ENCODE peak calls at places on chromosomes 6 and 20, in nine cellular contexts. U, M, C, Q, S, W, Z, B and X are unnamed samples.
A peak's percentile ranks its signal among the peaks of the same experiment; 100 is the strongest.

GRCh38 chr6:37347177-37348145 is 6.3 kb upstream of the RNF8 start:
- DNase-seq in M (no peak), Q (no peak), B (no peak), C (no peak), S (no peak), U (no peak), W (no peak), Z (no peak), X (no peak)

GRCh38 chr6:79946773-79947190 is 571 bp downstream of the ELOVL4 start:
- DNase-seq in Q (no peak), B (no peak), W (no peak), Z (no peak), S (peak; percentile 61), M (no peak), U (no peak), C (no peak), X (no peak)

GRCh38 chr6:151493495-151494234 is at the start of gene CCDC170:
- DNase-seq in C (no peak), S (no peak), Z (no peak), W (peak; percentile 31), Q (no peak), M (peak; percentile 61), U (no peak), B (no peak), X (no peak)

GRCh38 chr20:35568645-35569044 is 26.8 kb downstream of the ERGIC3 start:
- DNase-seq in B (peak; percentile 16), Z (no peak), U (no peak), M (peak; percentile 78), S (no peak), W (no peak), Q (no peak), C (peak; percentile 27), X (no peak)

GRCh38 chr20:20303742-20304141 is 64.2 kb upstream of the INSM1 start:
- DNase-seq in Z (no peak), Q (no peak), C (no peak), M (no peak), S (no peak), W (no peak), B (no peak), U (no peak), X (no peak)

GRCh38 chr20:39897058-39897457 is 792.0 kb downstream of the MAFB start:
- DNase-seq in W (no peak), Q (no peak), M (no peak), Z (no peak), C (no peak), U (no peak), B (no peak), S (no peak), X (no peak)

GRCh38 chr6:29531668-29532067 is 27.9 kb downstream of the UBD start:
- DNase-seq in U (no peak), Z (no peak), C (no peak), Q (no peak), M (no peak), W (no peak), S (no peak), B (no peak), X (peak; percentile 85)

GRCh38 chr6:154736613-154737259 is 3.5 kb downstream of the SCAF8 start:
- DNase-seq in C (no peak), W (no peak), U (no peak), Z (no peak), B (no peak), Q (no peak), M (no peak), S (no peak), X (no peak)

GRCh38 chr20:47950103-47950502 is 164.8 kb upstream of the SULF2 start:
- DNase-seq in W (no peak), S (no peak), Q (no peak), Z (no peak), U (no peak), M (no peak), B (no peak), C (no peak), X (no peak)

GRCh38 chr6:107736713-107737396 is 87.3 kb downstream of the SCML4 start:
- DNase-seq in U (no peak), C (no peak), Z (no peak), Q (no peak), B (no peak), M (no peak), W (no peak), S (no peak), X (peak; percentile 75)

GRCh38 chr20:58891686-58892125 is 39.2 kb downstream of the GNAS start:
- DNase-seq in U (no peak), C (peak; percentile 36), M (no peak), Q (no peak), B (no peak), Z (no peak), S (peak; percentile 70), W (peak; percentile 37), X (no peak)

GRCh38 chr6:159313023-159313422 is 143.8 kb downstream of the FNDC1 start:
- DNase-seq in B (no peak), Z (no peak), W (no peak), U (no peak), S (no peak), C (no peak), M (no peak), Q (no peak), X (peak; percentile 82)

GRCh38 chr20:44218441-44218840 is 7.9 kb upstream of the OSER1 start:
- DNase-seq in Q (no peak), Z (no peak), B (no peak), M (no peak), C (no peak), W (no peak), S (no peak), U (no peak), X (no peak)

GRCh38 chr6:40543133-40543532 is 44.0 kb downstream of the LRFN2 start:
- DNase-seq in B (no peak), U (no peak), C (no peak), Q (no peak), Z (no peak), M (no peak), S (no peak), W (no peak), X (no peak)

GRCh38 chr6:22748681-22749080 is 179.3 kb downstream of the HDGFL1 start:
- DNase-seq in C (no peak), M (no peak), W (no peak), B (no peak), Z (no peak), S (no peak), Q (no peak), U (no peak), X (no peak)

GRCh38 chr6:72966628-72967280 is 258.5 kb downstream of the KHDC1L start:
- DNase-seq in Z (no peak), M (no peak), C (no peak), U (no peak), B (no peak), W (no peak), Q (no peak), S (no peak), X (no peak)

GRCh38 chr20:47309806-47310426 is 46.6 kb downstream of the ZMYND8 start:
- DNase-seq in U (no peak), S (peak; percentile 84), B (no peak), C (no peak), W (peak; percentile 60), Z (no peak), Q (peak; percentile 74), M (no peak), X (no peak)

DNA sequence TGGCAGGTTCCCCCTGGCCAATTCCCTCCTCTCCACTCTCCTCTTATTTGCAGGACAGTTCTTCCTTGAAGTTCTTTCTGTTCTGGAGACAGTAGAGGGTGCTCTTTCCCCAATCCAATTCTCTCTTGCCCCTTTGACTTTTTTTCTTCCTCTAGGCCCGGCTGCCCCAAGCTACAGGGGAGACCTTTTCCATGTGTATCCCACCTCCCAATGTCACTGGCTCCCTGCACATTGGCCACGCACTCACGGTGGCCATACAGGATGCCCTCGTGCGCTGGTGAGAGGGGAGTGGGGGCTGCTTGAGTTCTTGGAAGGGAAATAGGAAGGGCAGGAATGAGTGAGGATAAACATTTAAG is 1.5 kb downstream of the VARS2 start:
- DNase-seq in C (no peak), S (no peak), U (no peak), W (no peak), Q (no peak), Z (no peak), M (peak; percentile 76), B (peak; percentile 55), X (no peak)
- H3K36me3 ChIP-seq in C (peaks cover 15% of the 10 kb centered on the region), S (peaks cover 10% of the 10 kb centered on the region), U (peaks cover 2% of the 10 kb centered on the region), W (peaks cover 30% of the 10 kb centered on the region), Q (no peaks in the 10 kb centered on the region), Z (no peaks in the 10 kb centered on the region), M (peaks cover 57% of the 10 kb centered on the region), B (peaks cover 36% of the 10 kb centered on the region), X (peaks cover 69% of the 10 kb centered on the region)

DNA sequence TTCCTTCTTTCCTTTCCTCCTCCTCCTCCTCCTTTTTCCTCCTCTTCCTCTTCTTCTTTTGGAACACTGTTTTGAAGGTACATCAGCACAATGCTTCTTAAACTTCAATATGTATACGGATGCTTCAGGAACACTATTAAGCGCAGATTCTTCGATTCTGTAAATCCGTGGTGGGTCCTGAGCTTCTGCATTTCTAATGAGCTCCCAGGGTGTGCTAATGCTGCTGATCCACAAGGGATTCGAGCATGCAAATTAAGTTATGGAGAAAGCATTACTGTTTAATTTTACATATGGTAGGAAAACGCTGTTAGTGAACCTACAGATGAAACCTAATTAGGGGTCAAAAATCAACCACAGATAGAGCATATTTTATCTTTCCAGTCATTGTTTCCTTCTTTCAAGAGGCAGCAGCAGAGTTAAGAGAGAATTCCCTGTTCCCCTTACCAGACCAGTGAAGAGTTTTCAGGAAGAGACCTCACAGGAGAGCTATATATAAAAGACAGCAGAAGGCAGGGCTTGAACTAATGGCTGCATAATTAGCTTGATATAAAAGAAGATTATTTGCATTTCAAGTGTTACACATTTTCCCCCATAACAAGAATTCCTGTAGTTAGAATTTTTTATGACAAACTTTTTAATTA is 47.2 kb downstream of the KIF13A start:
- DNase-seq in W (no peak), C (no peak), Q (no peak), Z (no peak), M (no peak), U (no peak), B (no peak), S (no peak), X (no peak)
- H3K4me1 ChIP-seq in W (no peaks in the 10 kb centered on the region), C (peaks cover 1% of the 10 kb centered on the region), Q (no peaks in the 10 kb centered on the region), Z (no peaks in the 10 kb centered on the region), M (no peaks in the 10 kb centered on the region), U (no peaks in the 10 kb centered on the region), B (no peaks in the 10 kb centered on the region), S (peaks cover 31% of the 10 kb centered on the region), X (peaks cover 39% of the 10 kb centered on the region)

DNA sequence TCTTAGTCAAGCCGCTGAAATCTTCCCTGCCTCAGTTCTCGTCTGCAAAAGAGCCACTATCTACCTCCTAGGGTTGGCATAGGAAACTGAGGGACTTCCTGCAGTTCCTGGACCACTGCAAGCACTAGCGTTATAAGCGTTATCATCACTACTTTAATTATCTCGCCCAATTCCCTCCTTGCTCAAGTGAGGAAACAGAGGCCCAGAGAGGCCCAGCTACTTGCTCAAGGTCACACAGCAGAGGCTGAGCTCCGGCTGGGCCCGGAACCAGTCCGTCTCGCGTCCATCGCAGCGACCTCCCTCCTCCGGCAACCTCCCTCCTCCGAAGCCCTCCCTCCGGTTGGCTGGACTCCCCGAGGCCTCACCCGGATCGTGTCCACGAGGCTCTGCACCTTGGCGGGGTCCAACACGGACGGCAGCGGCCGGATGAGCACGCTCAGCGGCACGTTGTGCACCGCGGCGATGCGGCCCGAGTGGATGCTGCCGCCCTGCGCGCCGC is 340 bp downstream of the SRXN1 start:
- DNase-seq in U (no peak), W (peak; percentile 33), C (peak; percentile 22), Q (no peak), S (peak; percentile 74), B (no peak), M (no peak), Z (no peak), X (no peak)
- TF ChIP-seq POLR2AphosphoS5 in U (no peak), W (no peak), C (no peak), Q (no peak), S (no peak), B (no peak), M (no peak), Z (no peak), X (no peak)

GRCh38 chr20:41437836-41438235 is 71.2 kb upstream of the EMILIN3 start:
- DNase-seq in Z (no peak), B (no peak), Q (no peak), M (no peak), C (no peak), U (no peak), W (no peak), S (no peak), X (no peak)
- H3K36me3 ChIP-seq in Z (no peaks in the 10 kb centered on the region), B (no peaks in the 10 kb centered on the region), Q (peaks cover 21% of the 10 kb centered on the region), M (peaks cover 68% of the 10 kb centered on the region), C (peaks cover 41% of the 10 kb centered on the region), U (peaks cover 23% of the 10 kb centered on the region), W (peaks cover 26% of the 10 kb centered on the region), S (no peaks in the 10 kb centered on the region), X (peaks cover 83% of the 10 kb centered on the region)